ENCODE peak calls at places on chromosomes 11 and 22, in ten cellular contexts. D is cardiac muscle cell; P is HTR-8/SVneo; T is astrocyte; M is A549; E is activated T-helper 9 cell treated with anti-CD3 and anti-CD28 coated beads, Interleukin-2, amount 50 U/mL, for 16 hours; A is NCI-H2081; Q is HAP-1; L is NCI-H1092; Y is neural crest cell. N is an unnamed sample.

GRCh38 chr11:123458501-123458900 is 28.4 kb downstream of the GRAMD1B start:
- DNase-seq in Q (no peak), E (no peak), P (no peak), T (no peak), M (no peak), D (no peak), L (no peak), Y (no peak), A (no peak), N (no peak)

GRCh38 chr11:27468643-27469332 is 3.8 kb downstream of the LGR4 start:
- DNase-seq in D (no peak), T (peak; percentile 75), A (no peak), Y (no peak), Q (no peak), P (no peak), M (no peak), L (no peak), E (no peak), N (no peak)

GRCh38 chr11:125229006-125229405 is 64.5 kb downstream of the PKNOX2 start:
- DNase-seq in E (no peak), P (no peak), A (no peak), L (no peak), T (no peak), D (no peak), M (no peak), Y (no peak), Q (no peak), N (no peak)

GRCh38 chr22:40714514-40714966 is 35.3 kb downstream of the MCHR1 start:
- DNase-seq in T (peak; percentile 87), E (no peak), Q (peak; percentile 45), L (no peak), Y (peak; percentile 25), P (no peak), M (no peak), A (no peak), D (peak; percentile 25), N (no peak)

GRCh38 chr11:86091566-86091965 is 22.7 kb upstream of the PICALM start:
- DNase-seq in Y (no peak), A (no peak), E (no peak), P (no peak), L (no peak), D (peak; percentile 86), T (peak; percentile 88), M (no peak), Q (no peak), N (no peak)

GRCh38 chr11:105821366-105821765 is 200.7 kb downstream of the MSANTD4 start:
- DNase-seq in E (no peak), T (no peak), P (no peak), A (no peak), Q (no peak), D (no peak), Y (no peak), L (no peak), M (no peak), N (no peak)

GRCh38 chr11:64729851-64730382 is 6.9 kb upstream of the NRXN2 start:
- DNase-seq in L (no peak), P (no peak), D (no peak), Q (peak; percentile 77), T (no peak), M (no peak), A (no peak), E (no peak), Y (peak; percentile 59), N (no peak)

GRCh38 chr11:60797846-60798630 is 12.9 kb downstream of the MS4A10 start:
- DNase-seq in D (no peak), Q (no peak), M (no peak), P (no peak), L (no peak), A (no peak), E (no peak), Y (no peak), T (no peak), N (no peak)

GRCh38 chr11:70570693-70571395 is 172.5 kb downstream of the CTTN start:
- DNase-seq in M (no peak), T (no peak), Q (no peak), A (no peak), E (no peak), L (no peak), Y (no peak), D (no peak), P (no peak), N (no peak)